ENCODE peak calls at places on chromosomes 5 and 9, in four cellular contexts. One of them, this sample, is unnamed.

GRCh38 chr9:15824310-15824709 is 271.5 kb downstream of the CCDC171 start:
- DNase-seq in AG08396: no peak
- DNase-seq in HFFc6: no peak
- DNase-seq in nephron progenitor cell: no peak
- DNase-seq in this sample: peak

GRCh38 chr9:115593587-115594091 is 475.7 kb upstream of the TNC start:
- DNase-seq in HFFc6: peak
- DNase-seq in nephron progenitor cell: peak
- DNase-seq in AG08396: peak
- DNase-seq in this sample: peak

GRCh38 chr5:41112486-41113455 is 41.6 kb upstream of the MROH2B start:
- DNase-seq in HFFc6: peak
- DNase-seq in nephron progenitor cell: no peak
- DNase-seq in AG08396: peak
- DNase-seq in this sample: no peak

GRCh38 chr5:171336486-171337206 is 27.6 kb downstream of the TLX3 start:
- DNase-seq in AG08396: peak
- DNase-seq in HFFc6: peak
- DNase-seq in nephron progenitor cell: peak
- DNase-seq in this sample: peak

GRCh38 chr9:129309041-129309430 is 131.0 kb upstream of the IER5L start:
- DNase-seq in HFFc6: no peak
- DNase-seq in nephron progenitor cell: no peak
- DNase-seq in AG08396: no peak
- DNase-seq in this sample: no peak

GRCh38 chr5:177443144-177443983 is 3.2 kb upstream of the PRR7 start:
- DNase-seq in HFFc6: no peak
- DNase-seq in AG08396: no peak
- DNase-seq in nephron progenitor cell: no peak
- DNase-seq in this sample: no peak

GRCh38 chr9:19641046-19641445 is 147.8 kb downstream of the SLC24A2 start:
- DNase-seq in nephron progenitor cell: no peak
- DNase-seq in AG08396: no peak
- DNase-seq in HFFc6: no peak
- DNase-seq in this sample: peak

GRCh38 chr5:149202910-149203451 is 61.7 kb downstream of the ABLIM3 start:
- DNase-seq in HFFc6: no peak
- DNase-seq in AG08396: no peak
- DNase-seq in nephron progenitor cell: no peak
- DNase-seq in this sample: no peak

GRCh38 chr5:159866093-159866492 is 50.2 kb upstream of the ADRA1B start:
- DNase-seq in HFFc6: no peak
- DNase-seq in AG08396: no peak
- DNase-seq in nephron progenitor cell: no peak
- DNase-seq in this sample: no peak

GRCh38 chr5:143714629-143715028 is 97.3 kb upstream of the HMHB1 start:
- DNase-seq in nephron progenitor cell: no peak
- DNase-seq in AG08396: no peak
- DNase-seq in HFFc6: peak
- DNase-seq in this sample: no peak

GRCh38 chr5:125277494-125278154 is 531.2 kb upstream of the ZNF608 start:
- DNase-seq in nephron progenitor cell: no peak
- DNase-seq in HFFc6: peak
- DNase-seq in AG08396: peak
- DNase-seq in this sample: no peak

GRCh38 chr5:145936401-145937131 is at the start of gene SH3RF2:
- DNase-seq in HFFc6: peak
- DNase-seq in AG08396: peak
- DNase-seq in nephron progenitor cell: peak
- DNase-seq in this sample: peak

GRCh38 chr9:93303806-93304573 is 120.1 kb downstream of the WNK2 start:
- DNase-seq in HFFc6: no peak
- DNase-seq in AG08396: no peak
- DNase-seq in nephron progenitor cell: no peak
- DNase-seq in this sample: no peak

GRCh38 chr5:157072508-157072907 is 13.6 kb upstream of the HAVCR1 start:
- DNase-seq in AG08396: no peak
- DNase-seq in nephron progenitor cell: no peak
- DNase-seq in HFFc6: no peak
- DNase-seq in this sample: no peak

GRCh38 chr9:120413121-120414048 is 166.6 kb downstream of the CDK5RAP2 start:
- DNase-seq in HFFc6: no peak
- DNase-seq in nephron progenitor cell: no peak
- DNase-seq in AG08396: no peak
- DNase-seq in this sample: peak

GRCh38 chr9:136437839-136438547 is 1.7 kb downstream of the INPP5E start:
- DNase-seq in HFFc6: no peak
- DNase-seq in nephron progenitor cell: no peak
- DNase-seq in AG08396: peak
- DNase-seq in this sample: no peak

GRCh38 chr9:115850548-115851304 is 302.9 kb upstream of the PAPPA start:
- DNase-seq in nephron progenitor cell: no peak
- DNase-seq in HFFc6: peak
- DNase-seq in AG08396: peak
- DNase-seq in this sample: no peak

GRCh38 chr9:131627846-131628820 is 82.8 kb downstream of the PRRT1B start:
- DNase-seq in nephron progenitor cell: no peak
- DNase-seq in HFFc6: no peak
- DNase-seq in AG08396: no peak
- DNase-seq in this sample: no peak

GRCh38 chr9:129500863-129501770 is 119.8 kb downstream of the C9orf50 start:
- DNase-seq in AG08396: no peak
- DNase-seq in HFFc6: no peak
- DNase-seq in nephron progenitor cell: no peak
- DNase-seq in this sample: no peak

GRCh38 chr5:112703866-112704820 is 33.5 kb upstream of the APC start:
- DNase-seq in AG08396: no peak
- DNase-seq in HFFc6: peak
- DNase-seq in nephron progenitor cell: no peak
- DNase-seq in this sample: no peak

GRCh38 chr9:104905153-104905901 is 22.6 kb downstream of the ABCA1 start:
- DNase-seq in nephron progenitor cell: no peak
- DNase-seq in AG08396: no peak
- DNase-seq in HFFc6: no peak
- DNase-seq in this sample: no peak

GRCh38 chr5:169103586-169104174 is 197.3 kb downstream of the SLIT3 start:
- DNase-seq in AG08396: no peak
- DNase-seq in HFFc6: no peak
- DNase-seq in nephron progenitor cell: no peak
- DNase-seq in this sample: no peak

GRCh38 chr9:33524431-33524947 is 438 bp downstream of the ANKRD18B start:
- DNase-seq in nephron progenitor cell: peak
- DNase-seq in HFFc6: no peak
- DNase-seq in AG08396: no peak
- DNase-seq in this sample: peak

This sample was measured in neural progenitor cell.